ENCODE peak calls at places on chromosome 22, in nine cellular contexts. L is mucosa of descending colon, G is neural progenitor cell, K is H7, Z is fibroblast of villous mesenchyme, Y is heart left ventricle, A is lower lobe of right lung, I is SK-N-SH, E is AG10803. T is an unnamed sample.

GRCh38 chr22:37330200-37331033 is 48.1 kb downstream of the CYTH4 start:
- DNase-seq in A (no peak), Y (no peak), G (peak; percentile 98), Z (peak; percentile 76), I (peak; percentile 86), E (peak; percentile 68), L (peak; percentile 59), K (peak; percentile 97), T (peak; percentile 86)

GRCh38 chr22:43255299-43255698 is 68.4 kb upstream of the TTLL12 start:
- DNase-seq in I (no peak), L (no peak), G (no peak), Y (no peak), A (no peak), Z (no peak), K (no peak), E (no peak), T (no peak)

GRCh38 chr22:28379075-28379806 is 300.4 kb downstream of the TTC28 start:
- DNase-seq in G (no peak), E (no peak), Z (no peak), K (no peak), Y (no peak), A (no peak), L (no peak), I (no peak), T (no peak)

GRCh38 chr22:46084943-46085830 is 65.1 kb upstream of the PPARA start:
- DNase-seq in Y (peak; percentile 93), Z (peak; percentile 89), G (no peak), L (peak; percentile 66), I (peak; percentile 74), A (peak; percentile 87), K (no peak), E (peak; percentile 96), T (peak; percentile 77)

GRCh38 chr22:21802056-21802455 is 65.4 kb downstream of the MAPK1 start:
- DNase-seq in Y (no peak), I (no peak), K (no peak), G (no peak), Z (no peak), A (no peak), E (no peak), L (no peak), T (peak; percentile 32)

GRCh38 chr22:29994027-29994715 is 86.1 kb upstream of the HORMAD2 start:
- DNase-seq in Z (peak; percentile 74), E (peak; percentile 71), L (no peak), A (no peak), K (no peak), Y (no peak), I (peak; percentile 14), G (no peak), T (peak; percentile 58)

GRCh38 chr22:46390652-46391301 is 55.3 kb downstream of the TRMU start:
- DNase-seq in G (peak; percentile 27), Y (peak; percentile 76), E (peak; percentile 76), K (peak; percentile 75), Z (peak; percentile 52), I (peak; percentile 81), A (no peak), L (peak; percentile 42), T (peak; percentile 82)

GRCh38 chr22:25351631-25352293 is 132.3 kb downstream of the CRYBB2 start:
- DNase-seq in I (no peak), Y (peak; percentile 41), G (no peak), K (no peak), L (no peak), A (no peak), E (no peak), Z (no peak), T (no peak)

GRCh38 chr22:23072035-23072910 is 2.0 kb downstream of the GNAZ start:
- DNase-seq in G (no peak), A (peak; percentile 28), I (no peak), L (no peak), K (no peak), E (peak; percentile 62), Z (no peak), Y (no peak), T (peak; percentile 74)

GRCh38 chr22:41152902-41153301 is 52.2 kb upstream of the L3MBTL2 start:
- DNase-seq in I (no peak), Y (no peak), A (no peak), L (no peak), G (no peak), Z (peak; percentile 26), K (no peak), E (no peak), T (no peak)

GRCh38 chr22:46240073-46240472 is 10.0 kb downstream of the CDPF1 start:
- DNase-seq in L (no peak), A (no peak), Y (no peak), K (no peak), G (no peak), E (no peak), I (no peak), Z (no peak), T (no peak)

GRCh38 chr22:22703715-22704114 is 59.3 kb downstream of the GGTLC2 start:
- DNase-seq in G (no peak), I (no peak), Y (no peak), Z (peak; percentile 80), L (no peak), K (no peak), E (peak; percentile 24), A (no peak), T (peak; percentile 92)

GRCh38 chr22:27133951-27134664 is 476.7 kb downstream of the MIAT start:
- DNase-seq in Y (no peak), K (peak; percentile 43), G (no peak), L (peak; percentile 29), A (no peak), I (no peak), Z (peak; percentile 91), E (peak; percentile 91), T (peak; percentile 81)

GRCh38 chr22:36419912-36420882 is 32.4 kb upstream of the MYH9 start:
- DNase-seq in K (peak; percentile 10), A (no peak), L (no peak), E (peak; percentile 26), Y (no peak), G (no peak), I (no peak), Z (peak; percentile 60), T (peak; percentile 38)

GRCh38 chr22:46612904-46613605 is 7.1 kb upstream of the GRAMD4 start:
- DNase-seq in G (no peak), I (peak; percentile 90), Z (no peak), K (no peak), L (peak; percentile 55), E (no peak), Y (peak; percentile 76), A (peak; percentile 48), T (peak; percentile 14)

DNA sequence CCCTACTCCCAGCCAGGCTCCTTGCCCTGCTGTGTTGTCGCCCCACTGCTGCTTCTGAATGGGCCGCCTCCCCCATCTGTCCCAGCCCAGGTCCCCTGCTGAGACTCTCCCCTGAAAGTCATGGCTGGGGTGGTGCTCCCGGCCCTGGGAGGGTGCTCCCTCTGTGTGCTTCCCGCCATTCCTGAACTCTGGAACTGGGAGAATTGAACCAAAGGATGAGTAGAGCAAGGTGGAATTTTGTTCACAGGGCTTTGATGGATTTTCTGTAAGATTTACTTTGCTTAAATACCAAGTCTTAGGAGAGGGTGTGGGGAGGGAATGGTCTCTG is 402 bp downstream of the APOBEC3G start:
- DNase-seq in E (no peak), Y (no peak), A (no peak), L (no peak), K (peak; percentile 38), G (no peak), Z (no peak), I (no peak), T (no peak)
- H3K4me3 ChIP-seq in E (peak overlapping the region; percentile 64), Y (peak overlapping the region; percentile 66), A (peak overlapping the region; percentile 63), L (no peak overlapping the region), K (peak overlapping the region; percentile 28), G (no peak overlapping the region), Z (peak overlapping the region; percentile 71), I (no peak overlapping the region), T (peak overlapping the region; percentile 55)

DNA sequence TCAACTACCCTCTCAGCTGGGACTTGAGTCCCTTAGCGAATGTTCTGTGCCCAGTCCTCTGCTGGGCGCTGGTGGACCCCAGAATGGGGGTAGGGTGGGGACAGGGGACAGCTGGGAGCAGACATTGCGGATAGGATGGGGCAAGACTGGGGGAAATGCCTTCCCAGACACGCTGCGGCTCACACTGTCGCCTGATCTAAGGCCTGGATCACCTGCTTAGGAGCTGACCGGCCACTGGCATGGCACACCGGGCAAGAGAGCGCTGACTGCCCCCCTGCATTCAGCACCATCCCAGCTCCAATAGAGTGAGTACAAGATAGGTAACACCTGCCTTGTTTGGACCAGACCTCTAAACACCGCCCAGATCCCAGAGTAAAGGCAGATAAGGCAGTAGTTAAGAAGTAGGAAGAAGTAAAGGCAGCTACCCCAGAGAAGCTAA is 1.4 kb downstream of the ARVCF start:
- DNase-seq in E (no peak), I (no peak), K (no peak), L (no peak), A (no peak), Y (peak; percentile 39), G (no peak), Z (no peak), T (no peak)
- H3K4me3 ChIP-seq in E (no peak overlapping the region), I (no peak overlapping the region), K (no peak overlapping the region), L (no peak overlapping the region), A (no peak overlapping the region), Y (no peak overlapping the region), G (no peak overlapping the region), Z (no peak overlapping the region), T (no peak overlapping the region)

DNA sequence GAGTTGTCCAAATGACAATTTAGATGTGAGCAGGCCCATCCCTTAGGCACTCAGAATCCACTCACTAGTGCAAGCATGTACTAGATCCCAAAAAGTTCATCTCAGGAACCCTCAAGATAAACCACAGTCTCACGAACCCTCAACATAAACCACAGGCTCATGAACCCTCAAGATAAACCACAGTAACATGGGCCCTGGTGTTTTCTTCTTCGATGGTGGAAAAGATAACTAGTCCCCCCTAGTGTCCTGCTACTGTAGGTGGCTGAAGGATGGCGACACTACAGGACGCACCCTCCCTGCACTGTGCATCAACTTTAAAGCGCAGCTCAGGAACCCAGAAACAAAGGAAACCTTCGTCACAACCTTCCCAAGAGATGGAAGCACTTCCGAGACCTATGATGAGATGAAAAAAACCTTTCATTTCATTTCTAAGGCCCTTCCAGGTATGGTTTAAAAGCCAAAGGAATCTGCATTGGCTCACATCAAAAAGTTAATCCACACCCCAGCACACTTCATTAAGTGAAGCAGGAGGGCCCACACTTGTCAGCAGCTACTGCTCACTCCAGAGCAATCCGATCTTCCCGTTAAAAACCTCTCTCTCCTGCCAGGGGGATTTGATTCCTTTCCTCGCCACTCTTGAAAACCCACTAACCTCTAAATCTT is 2.4 kb downstream of the LARGE1 start:
- DNase-seq in L (peak; percentile 10), Y (no peak), K (peak; percentile 57), G (peak; percentile 64), A (no peak), I (peak; percentile 39), E (peak; percentile 32), Z (peak; percentile 40), T (no peak)
- H3K4me3 ChIP-seq in L (no peak overlapping the region), Y (peak overlapping the region; percentile 87), K (no peak overlapping the region), G (peak overlapping the region; percentile 81), A (no peak overlapping the region), I (no peak overlapping the region), E (peak overlapping the region; percentile 20), Z (no peak overlapping the region), T (no peak overlapping the region)

DNA sequence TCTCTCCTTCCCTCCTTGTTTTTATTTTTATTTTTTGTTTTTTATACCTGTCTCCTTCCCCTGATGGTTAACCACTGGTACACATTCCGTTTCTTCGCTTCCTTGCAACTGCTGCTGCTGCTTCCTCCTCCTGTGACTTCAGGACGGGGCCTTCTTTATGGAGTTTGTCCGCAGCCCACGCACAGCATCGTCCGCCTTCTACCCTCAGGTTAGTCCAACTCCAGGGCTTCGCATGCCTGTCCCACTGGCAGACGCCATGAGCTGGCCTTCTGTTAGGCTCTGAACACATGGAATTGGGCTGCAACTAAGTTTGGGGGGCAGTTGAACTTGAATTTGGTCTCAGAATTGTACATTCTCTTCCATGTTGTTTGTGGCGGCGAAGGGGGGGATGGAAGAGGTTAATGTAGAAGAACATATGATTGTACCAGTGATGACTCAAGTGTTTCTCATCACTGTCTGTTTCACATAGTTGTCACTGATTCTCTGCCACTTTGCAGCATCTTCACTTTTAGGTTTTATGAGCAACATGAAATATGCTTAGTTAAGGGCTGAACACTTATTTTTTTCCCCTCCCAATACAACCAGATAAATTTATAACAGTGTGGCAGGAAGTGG is 83.0 kb upstream of the YWHAH start:
- DNase-seq in G (no peak), A (no peak), Z (no peak), Y (no peak), K (no peak), I (no peak), L (no peak), E (no peak), T (peak; percentile 62)
- H3K4me3 ChIP-seq in G (no peak overlapping the region), A (no peak overlapping the region), Z (no peak overlapping the region), Y (no peak overlapping the region), K (no peak overlapping the region), I (no peak overlapping the region), L (no peak overlapping the region), E (no peak overlapping the region), T (no peak overlapping the region)